ENCODE peak calls at places on chromosomes 2 and 18, in five cellular contexts. One of them, this sample, is unnamed.

GRCh38 chr2:203440671-203441070 is 94.4 kb downstream of the RAPH1 start:
- DNase-seq in GM06990: no peak
- DNase-seq in thyroid gland: no peak
- DNase-seq in H9: no peak
- DNase-seq in right cardiac atrium: no peak
- DNase-seq in this sample: no peak

GRCh38 chr2:30225131-30225762 is 6.1 kb upstream of the LBH start:
- DNase-seq in GM06990: no peak
- DNase-seq in thyroid gland: peak; percentile 69
- DNase-seq in H9: no peak
- DNase-seq in right cardiac atrium: no peak
- DNase-seq in this sample: no peak

GRCh38 chr2:119383410-119384140 is 16.8 kb downstream of the DBI start:
- DNase-seq in GM06990: no peak
- DNase-seq in thyroid gland: peak; percentile 81
- DNase-seq in H9: no peak
- DNase-seq in right cardiac atrium: no peak
- DNase-seq in this sample: no peak

GRCh38 chr2:48032765-48033164 is 126.5 kb upstream of the FBXO11 start:
- DNase-seq in GM06990: no peak
- DNase-seq in thyroid gland: no peak
- DNase-seq in H9: no peak
- DNase-seq in right cardiac atrium: no peak
- DNase-seq in this sample: no peak

GRCh38 chr2:105112345-105112744 is 74.5 kb downstream of the MRPS9 start:
- DNase-seq in GM06990: no peak
- DNase-seq in thyroid gland: no peak
- DNase-seq in H9: no peak
- DNase-seq in right cardiac atrium: no peak
- DNase-seq in this sample: no peak

GRCh38 chr2:103792039-103792438 is 1030.2 kb downstream of the TMEM182 start:
- DNase-seq in GM06990: no peak
- DNase-seq in thyroid gland: no peak
- DNase-seq in H9: peak; percentile 87
- DNase-seq in right cardiac atrium: no peak
- DNase-seq in this sample: no peak

GRCh38 chr2:128557841-128558241 is 239.2 kb upstream of the HS6ST1 start:
- DNase-seq in GM06990: no peak
- DNase-seq in thyroid gland: no peak
- DNase-seq in H9: no peak
- DNase-seq in right cardiac atrium: no peak
- DNase-seq in this sample: no peak

GRCh38 chr2:85826990-85827878 is 61.6 kb downstream of the ST3GAL5 start:
- DNase-seq in GM06990: peak; percentile 77
- DNase-seq in thyroid gland: peak; percentile 78
- DNase-seq in H9: peak; percentile 84
- DNase-seq in right cardiac atrium: peak; percentile 79
- DNase-seq in this sample: no peak

GRCh38 chr18:21155443-21155842 is 43.8 kb upstream of the ROCK1 start:
- DNase-seq in GM06990: no peak
- DNase-seq in thyroid gland: no peak
- DNase-seq in H9: no peak
- DNase-seq in right cardiac atrium: no peak
- DNase-seq in this sample: no peak

GRCh38 chr2:46999857-47000678 is 84.5 kb upstream of the MCFD2 start:
- DNase-seq in GM06990: no peak
- DNase-seq in thyroid gland: peak; percentile 87
- DNase-seq in H9: no peak
- DNase-seq in right cardiac atrium: no peak
- DNase-seq in this sample: no peak

GRCh38 chr2:73243884-73244570 is 9.9 kb downstream of the CCT7 start:
- DNase-seq in GM06990: no peak
- DNase-seq in thyroid gland: no peak
- DNase-seq in H9: no peak
- DNase-seq in right cardiac atrium: no peak
- DNase-seq in this sample: peak; percentile 48

DNA sequence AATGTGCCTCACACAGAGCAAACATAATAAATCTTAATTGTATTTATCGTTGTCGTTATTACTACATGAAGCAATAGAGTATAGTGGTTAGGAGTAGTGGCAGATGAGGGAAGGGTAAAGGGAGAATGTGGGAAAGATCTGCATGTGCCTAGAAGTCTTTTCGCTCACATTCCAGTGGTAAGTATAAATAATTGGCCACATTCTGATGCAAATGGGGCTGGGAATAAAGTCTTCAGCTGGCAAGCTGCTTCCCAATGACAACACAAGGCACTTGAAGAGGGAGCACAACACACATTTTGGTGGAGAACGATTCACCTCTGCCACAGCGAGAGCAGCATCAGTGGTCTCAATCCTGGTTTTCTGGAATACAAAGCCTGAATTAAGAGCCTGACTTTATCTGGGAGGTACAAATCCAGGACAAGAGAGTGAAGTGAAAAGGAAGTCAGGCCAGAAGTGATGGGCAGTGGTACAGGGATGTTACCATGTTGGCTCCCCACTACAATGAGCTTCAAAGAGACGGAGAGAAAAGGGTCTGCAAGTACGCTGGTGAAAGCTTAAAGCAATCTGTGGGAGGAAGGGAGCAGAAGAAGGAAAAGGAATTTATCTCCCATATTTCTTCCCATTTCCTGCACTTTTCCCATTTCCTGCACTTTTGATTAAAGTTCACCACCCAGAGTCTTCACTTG is 112.3 kb downstream of the ARHGAP15 start:
- DNase-seq in GM06990: no peak
- DNase-seq in thyroid gland: no peak
- DNase-seq in H9: peak; percentile 59
- DNase-seq in right cardiac atrium: no peak
- DNase-seq in this sample: no peak
- H3K27me3 ChIP-seq in GM06990: no peaks in the 10 kb centered on the region
- H3K27me3 ChIP-seq in thyroid gland: no peaks in the 10 kb centered on the region
- H3K27me3 ChIP-seq in H9: no peaks in the 10 kb centered on the region
- H3K27me3 ChIP-seq in right cardiac atrium: no peaks in the 10 kb centered on the region
- H3K27me3 ChIP-seq in this sample: no peaks in the 10 kb centered on the region

GRCh38 chr2:586518-587370 is 90.5 kb downstream of the TMEM18 start:
- DNase-seq in GM06990: no peak
- DNase-seq in thyroid gland: peak; percentile 53
- DNase-seq in H9: no peak
- DNase-seq in right cardiac atrium: no peak
- DNase-seq in this sample: no peak

GRCh38 chr2:589551-589950 is 87.7 kb downstream of the TMEM18 start:
- DNase-seq in GM06990: no peak
- DNase-seq in thyroid gland: no peak
- DNase-seq in H9: no peak
- DNase-seq in right cardiac atrium: no peak
- DNase-seq in this sample: no peak

GRCh38 chr2:587371-587960 is 89.7 kb downstream of the TMEM18 start:
- DNase-seq in GM06990: no peak
- DNase-seq in thyroid gland: peak; percentile 19
- DNase-seq in H9: no peak
- DNase-seq in right cardiac atrium: no peak
- DNase-seq in this sample: no peak

GRCh38 chr2:590214-591175 is 86.7 kb downstream of the TMEM18 start:
- DNase-seq in GM06990: no peak
- DNase-seq in thyroid gland: no peak
- DNase-seq in H9: no peak
- DNase-seq in right cardiac atrium: no peak
- DNase-seq in this sample: no peak

GRCh38 chr2:588041-588645 is 89.1 kb downstream of the TMEM18 start:
- DNase-seq in GM06990: no peak
- DNase-seq in thyroid gland: no peak
- DNase-seq in H9: peak; percentile 17
- DNase-seq in right cardiac atrium: no peak
- DNase-seq in this sample: no peak
- H3K27me3 ChIP-seq in GM06990: no peaks in the 10 kb centered on the region
- H3K27me3 ChIP-seq in thyroid gland: no peaks in the 10 kb centered on the region
- H3K27me3 ChIP-seq in H9: no peaks in the 10 kb centered on the region
- H3K27me3 ChIP-seq in right cardiac atrium: no peaks in the 10 kb centered on the region
- H3K27me3 ChIP-seq in this sample: peaks cover 2% of the 10 kb centered on the region

GRCh38 chr18:57435851-57436192 is 648 bp downstream of the ONECUT2 start:
- DNase-seq in GM06990: no peak
- DNase-seq in thyroid gland: peak; percentile 12
- DNase-seq in H9: no peak
- DNase-seq in right cardiac atrium: no peak
- DNase-seq in this sample: no peak

GRCh38 chr18:57436965-57437333 is 1.8 kb downstream of the ONECUT2 start:
- DNase-seq in GM06990: no peak
- DNase-seq in thyroid gland: no peak
- DNase-seq in H9: no peak
- DNase-seq in right cardiac atrium: no peak
- DNase-seq in this sample: no peak

GRCh38 chr18:57434536-57435494 is at the start of gene ONECUT2:
- DNase-seq in GM06990: peak; percentile 81
- DNase-seq in thyroid gland: peak; percentile 94
- DNase-seq in H9: peak; percentile 98
- DNase-seq in right cardiac atrium: peak; percentile 93
- DNase-seq in this sample: peak; percentile 65

GRCh38 chr18:57437433-57437781 is 2.2 kb downstream of the ONECUT2 start:
- DNase-seq in GM06990: no peak
- DNase-seq in thyroid gland: no peak
- DNase-seq in H9: peak; percentile 61
- DNase-seq in right cardiac atrium: no peak
- DNase-seq in this sample: no peak

GRCh38 chr18:57436193-57436964 is 1.2 kb downstream of the ONECUT2 start:
- DNase-seq in GM06990: no peak
- DNase-seq in thyroid gland: no peak
- DNase-seq in H9: no peak
- DNase-seq in right cardiac atrium: no peak
- DNase-seq in this sample: no peak
- H3K27me3 ChIP-seq in GM06990: peaks cover 3% of the 10 kb centered on the region
- H3K27me3 ChIP-seq in thyroid gland: peaks cover 64% of the 10 kb centered on the region
- H3K27me3 ChIP-seq in H9: peaks cover 83% of the 10 kb centered on the region
- H3K27me3 ChIP-seq in right cardiac atrium: no peaks in the 10 kb centered on the region
- H3K27me3 ChIP-seq in this sample: peaks cover 90% of the 10 kb centered on the region

GRCh38 chr2:96323849-96324248 is 1.3 kb upstream of the ITPRIPL1 start:
- DNase-seq in GM06990: no peak
- DNase-seq in thyroid gland: no peak
- DNase-seq in H9: no peak
- DNase-seq in right cardiac atrium: no peak
- DNase-seq in this sample: no peak
- H3K27me3 ChIP-seq in GM06990: no peaks in the 10 kb centered on the region
- H3K27me3 ChIP-seq in thyroid gland: no peaks in the 10 kb centered on the region
- H3K27me3 ChIP-seq in H9: peaks cover 17% of the 10 kb centered on the region
- H3K27me3 ChIP-seq in right cardiac atrium: no peaks in the 10 kb centered on the region
- H3K27me3 ChIP-seq in this sample: peaks cover 14% of the 10 kb centered on the region

DNA sequence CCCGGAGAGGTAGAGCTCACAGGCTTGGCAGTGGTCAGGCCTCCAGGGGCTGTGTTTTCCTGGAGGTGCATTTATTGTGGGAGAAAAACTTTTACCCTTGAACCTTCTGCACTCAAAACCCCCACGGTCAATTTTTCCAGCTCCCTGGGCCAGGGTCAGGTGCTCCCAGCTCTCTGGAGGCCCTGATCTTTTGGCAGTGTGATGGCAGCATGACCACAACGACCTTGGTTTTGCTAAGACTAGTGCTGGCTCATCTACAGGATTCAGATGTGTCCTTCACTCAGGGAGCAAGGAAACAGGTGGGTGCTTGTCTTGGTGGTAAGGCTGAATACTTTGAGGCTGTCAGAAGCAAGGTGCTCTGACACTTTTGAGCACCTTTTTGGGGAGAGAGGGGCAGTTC is 92.3 kb downstream of the CCDC93 start:
- DNase-seq in GM06990: no peak
- DNase-seq in thyroid gland: no peak
- DNase-seq in H9: no peak
- DNase-seq in right cardiac atrium: no peak
- DNase-seq in this sample: no peak
- H3K27me3 ChIP-seq in GM06990: no peaks in the 10 kb centered on the region
- H3K27me3 ChIP-seq in thyroid gland: no peaks in the 10 kb centered on the region
- H3K27me3 ChIP-seq in H9: no peaks in the 10 kb centered on the region
- H3K27me3 ChIP-seq in right cardiac atrium: no peaks in the 10 kb centered on the region
- H3K27me3 ChIP-seq in this sample: no peaks in the 10 kb centered on the region

DNA sequence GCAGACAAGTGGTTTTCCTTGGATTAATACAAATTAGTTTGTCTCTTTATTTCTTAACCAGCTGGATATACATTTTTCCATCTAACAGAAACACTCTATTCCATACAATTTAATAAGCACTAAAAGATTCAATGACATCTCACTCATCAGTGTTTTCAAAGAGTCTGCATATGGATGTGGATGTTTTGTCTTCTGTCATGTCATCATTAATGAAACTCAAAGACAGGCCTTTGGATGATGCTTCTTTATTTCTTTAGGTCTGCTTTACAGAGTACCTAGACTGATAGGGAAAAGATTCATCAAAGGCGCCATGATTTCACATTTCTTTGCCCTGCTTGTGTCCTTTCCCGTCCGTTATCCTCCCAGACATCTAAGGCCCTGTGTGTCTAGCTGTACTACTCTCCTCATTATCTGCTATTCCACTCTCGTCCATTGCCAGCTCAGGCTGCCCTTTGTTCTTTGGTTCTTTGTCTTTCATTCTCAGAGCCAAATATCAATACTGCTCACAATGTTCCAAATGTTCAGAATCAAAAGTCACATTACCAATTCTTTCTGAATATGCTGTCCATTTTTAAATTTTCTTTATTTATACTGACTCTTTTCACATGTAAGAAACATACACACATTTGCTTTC is 232.3 kb upstream of the CHAC2 start:
- DNase-seq in GM06990: no peak
- DNase-seq in thyroid gland: no peak
- DNase-seq in H9: no peak
- DNase-seq in right cardiac atrium: no peak
- DNase-seq in this sample: no peak
- H3K27me3 ChIP-seq in GM06990: no peaks in the 10 kb centered on the region
- H3K27me3 ChIP-seq in thyroid gland: no peaks in the 10 kb centered on the region
- H3K27me3 ChIP-seq in H9: no peaks in the 10 kb centered on the region
- H3K27me3 ChIP-seq in right cardiac atrium: no peaks in the 10 kb centered on the region
- H3K27me3 ChIP-seq in this sample: no peaks in the 10 kb centered on the region

DNA sequence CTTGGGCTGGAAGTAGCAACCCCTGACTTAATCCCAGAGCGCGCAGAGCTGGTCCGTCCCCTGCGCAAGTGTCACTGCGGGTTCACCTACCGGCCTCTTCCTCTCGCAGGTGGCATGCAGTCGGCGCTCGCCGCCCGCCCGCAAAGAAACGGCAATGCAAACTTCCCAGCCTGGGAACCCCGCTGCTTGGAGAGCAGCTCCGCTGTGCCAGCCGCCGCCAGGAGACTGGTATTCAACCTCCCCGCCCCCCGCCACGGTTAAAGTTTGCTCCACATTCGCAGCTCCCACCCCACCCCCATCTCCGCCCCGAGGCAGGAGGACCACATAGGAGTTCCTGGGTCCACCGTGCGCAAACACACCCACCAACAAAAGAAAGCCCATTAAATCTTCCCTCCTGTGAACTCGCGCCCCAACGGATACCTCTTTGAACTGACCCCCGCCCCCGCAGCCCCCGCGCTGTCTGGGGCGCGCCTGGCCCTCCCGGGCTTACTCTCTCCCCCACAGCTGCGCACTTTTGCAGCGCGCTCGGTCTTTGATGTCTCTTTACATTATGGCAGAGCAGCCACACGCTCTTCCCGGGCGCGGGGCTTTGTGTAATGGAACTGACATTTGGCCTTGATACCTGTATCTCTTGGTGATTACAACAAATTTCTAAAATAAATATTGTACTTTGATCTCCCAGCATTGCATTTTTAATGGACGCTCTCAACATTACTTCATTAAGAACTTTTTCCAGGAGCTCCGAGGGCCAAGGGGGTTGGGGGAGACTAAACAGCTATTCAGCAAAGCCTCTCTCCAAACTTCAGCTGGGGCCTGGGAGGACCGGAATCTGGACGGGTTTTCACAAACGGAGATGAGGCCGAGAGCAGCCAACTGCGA is 3.1 kb upstream of the SP5 start:
- DNase-seq in GM06990: no peak
- DNase-seq in thyroid gland: peak; percentile 14
- DNase-seq in H9: peak; percentile 86
- DNase-seq in right cardiac atrium: no peak
- DNase-seq in this sample: no peak
- H3K27me3 ChIP-seq in GM06990: peaks cover 2% of the 10 kb centered on the region
- H3K27me3 ChIP-seq in thyroid gland: peaks cover 22% of the 10 kb centered on the region
- H3K27me3 ChIP-seq in H9: peaks cover 59% of the 10 kb centered on the region
- H3K27me3 ChIP-seq in right cardiac atrium: no peaks in the 10 kb centered on the region
- H3K27me3 ChIP-seq in this sample: peaks cover 73% of the 10 kb centered on the region